ENCODE peak calls at places on chromosomes 12 and 14, in ten cellular contexts. S is activated CD4-positive, alpha-beta T cell treated with anti-CD3 and anti-CD28 coated beads, Interleukin-2, amount 10 ng/mL, durations not matched to agents 7 days and 5 days; L is Calu3; O is germinal center; X is kidney glomerular epithelial cell; A is aorta; C is iPS-NIHi11; W is caudate nucleus; K is neural progenitor cell; N is coronary artery. G is an unnamed sample.

GRCh38 chr14:102437997-102438922 is 71.3 kb downstream of the ANKRD9 start:
- DNase-seq in W (peak; percentile 88), C (peak; percentile 99), S (peak; percentile 63), A (peak; percentile 96), K (peak; percentile 96), N (peak; percentile 84), O (peak; percentile 90), X (peak; percentile 64), L (peak; percentile 89), G (peak; percentile 88)

GRCh38 chr12:98595152-98595988 is 1.9 kb downstream of the SLC25A3 start:
- DNase-seq in C (no peak), A (no peak), W (no peak), X (peak; percentile 65), L (no peak), N (no peak), S (peak; percentile 27), O (no peak), K (no peak), G (no peak)

GRCh38 chr14:105154476-105154871 is 14.1 kb downstream of the JAG2 start:
- DNase-seq in N (no peak), L (no peak), A (peak; percentile 62), O (no peak), W (no peak), K (no peak), S (no peak), C (no peak), X (no peak), G (no peak)

GRCh38 chr14:63650336-63650952 is 8.8 kb upstream of the WDR89 start:
- DNase-seq in S (peak; percentile 75), L (no peak), K (no peak), O (no peak), A (no peak), W (no peak), C (no peak), N (no peak), X (no peak), G (no peak)

GRCh38 chr12:123801573-123802178 is 39.6 kb downstream of the DNAH10 start:
- DNase-seq in A (no peak), K (no peak), C (no peak), X (no peak), N (no peak), O (peak; percentile 27), L (no peak), S (no peak), W (no peak), G (no peak)

GRCh38 chr12:76999157-76999556 is 66.2 kb downstream of the E2F7 start:
- DNase-seq in S (no peak), L (no peak), W (no peak), A (no peak), C (no peak), O (no peak), N (no peak), K (no peak), X (no peak), G (no peak)

GRCh38 chr14:75430526-75430925 is 2.7 kb downstream of the JDP2 start:
- DNase-seq in L (no peak), O (no peak), W (no peak), X (no peak), N (peak; percentile 72), C (no peak), K (no peak), S (no peak), A (no peak), G (no peak)

GRCh38 chr12:70032076-70032475 is 207.0 kb downstream of the MYRFL start:
- DNase-seq in C (no peak), W (no peak), N (no peak), O (no peak), K (no peak), S (no peak), L (no peak), X (no peak), A (no peak), G (no peak)

GRCh38 chr12:22333751-22334695 is 484 bp downstream of the ST8SIA1 start:
- DNase-seq in X (no peak), S (no peak), W (no peak), L (no peak), O (peak; percentile 17), C (peak; percentile 27), K (peak; percentile 41), N (no peak), A (peak; percentile 77), G (no peak)

GRCh38 chr14:49892301-49892635 is 614 bp upstream of the ARF6 start:
- DNase-seq in N (no peak), X (peak; percentile 71), O (peak; percentile 75), L (no peak), A (no peak), S (peak; percentile 73), C (peak; percentile 61), W (peak; percentile 86), K (no peak), G (peak; percentile 71)

GRCh38 chr12:6494351-6494743 is 445 bp downstream of the NCAPD2 start:
- DNase-seq in K (no peak), C (no peak), L (no peak), S (no peak), X (no peak), A (no peak), N (no peak), W (no peak), O (peak; percentile 23), G (no peak)

GRCh38 chr14:75578099-75578785 is at the start of gene FLVCR2:
- DNase-seq in S (peak; percentile 50), K (peak; percentile 84), A (peak; percentile 94), O (peak; percentile 74), W (peak; percentile 52), C (peak; percentile 92), L (peak; percentile 72), X (peak; percentile 47), N (peak; percentile 88), G (peak; percentile 40)

GRCh38 chr12:27193854-27194544 is 50.1 kb upstream of the STK38L start:
- DNase-seq in O (no peak), S (no peak), L (no peak), W (no peak), K (no peak), A (peak; percentile 85), N (peak; percentile 91), C (peak; percentile 43), X (peak; percentile 58), G (no peak)

GRCh38 chr12:69008510-69008909 is 75.5 kb upstream of the CPM start:
- DNase-seq in S (no peak), O (no peak), C (peak; percentile 40), W (no peak), K (no peak), L (peak; percentile 30), A (no peak), X (no peak), N (no peak), G (no peak)

GRCh38 chr12:67068773-67069450 is 200.2 kb upstream of the CAND1 start:
- DNase-seq in L (peak; percentile 85), X (peak; percentile 37), O (peak; percentile 9), K (peak; percentile 83), A (peak; percentile 76), C (peak; percentile 80), S (peak; percentile 41), W (peak; percentile 18), N (no peak), G (peak; percentile 8)

GRCh38 chr14:68401320-68401719 is 391.5 kb downstream of the ZFP36L1 start:
- DNase-seq in C (no peak), X (no peak), K (no peak), N (no peak), O (no peak), S (no peak), W (no peak), L (no peak), A (no peak), G (no peak)

GRCh38 chr12:68565391-68565903 is 45.3 kb upstream of the RAP1B start:
- DNase-seq in C (no peak), K (no peak), W (no peak), X (peak; percentile 69), S (no peak), L (peak; percentile 10), A (no peak), N (no peak), O (no peak), G (no peak)

GRCh38 chr12:110687770-110688169 is 1.1 kb downstream of the HVCN1 start:
- DNase-seq in S (no peak), C (no peak), K (no peak), X (no peak), L (no peak), N (no peak), O (no peak), A (no peak), W (no peak), G (no peak)

GRCh38 chr12:123131879-123132402 is 18.9 kb downstream of the PITPNM2 start:
- DNase-seq in A (no peak), S (peak; percentile 53), L (no peak), O (peak; percentile 51), N (no peak), C (no peak), W (no peak), X (no peak), K (no peak), G (no peak)

GRCh38 chr14:82999802-83000201 is 1466.1 kb upstream of the SEL1L start:
- DNase-seq in L (no peak), S (no peak), K (peak; percentile 54), X (peak; percentile 8), N (no peak), A (no peak), O (no peak), W (no peak), C (no peak), G (no peak)

GRCh38 chr14:100362311-100362927 is 39.3 kb downstream of the SLC25A47 start:
- DNase-seq in K (peak; percentile 70), L (no peak), S (no peak), W (no peak), C (no peak), N (no peak), X (no peak), A (no peak), O (no peak), G (no peak)

GRCh38 chr12:42504049-42504448 is 85.5 kb downstream of the PRICKLE1 start:
- DNase-seq in C (no peak), K (no peak), N (no peak), S (no peak), X (peak; percentile 18), W (no peak), L (peak; percentile 4), O (no peak), A (no peak), G (no peak)

GRCh38 chr12:78970041-78970440 is 105.5 kb downstream of the SYT1 start:
- DNase-seq in A (no peak), L (no peak), C (no peak), K (no peak), W (no peak), X (no peak), S (no peak), N (no peak), O (no peak), G (no peak)

GRCh38 chr14:101595887-101596721 is 34.8 kb downstream of the DIO3 start:
- DNase-seq in N (peak; percentile 50), S (peak; percentile 39), W (no peak), A (no peak), X (no peak), K (no peak), O (no peak), L (no peak), C (peak; percentile 5), G (no peak)

GRCh38 chr12:117047810-117048584 is 51.2 kb downstream of the TESC start:
- DNase-seq in W (no peak), O (no peak), N (no peak), X (peak; percentile 6), K (no peak), L (no peak), S (no peak), C (peak; percentile 35), A (no peak), G (no peak)

GRCh38 chr14:75645051-75645450 is 15.6 kb downstream of the ERG28 start:
- DNase-seq in O (no peak), L (no peak), W (no peak), S (no peak), N (no peak), K (no peak), A (no peak), C (no peak), X (no peak), G (no peak)

GRCh38 chr12:100651694-100652093 is 78.2 kb downstream of the GAS2L3 start:
- DNase-seq in C (peak; percentile 21), W (no peak), K (peak; percentile 28), X (no peak), L (no peak), S (no peak), O (no peak), A (no peak), N (no peak), G (no peak)

GRCh38 chr12:1117970-1118563 is 127.0 kb downstream of the ERC1 start:
- DNase-seq in O (peak; percentile 21), L (peak; percentile 67), S (peak; percentile 76), K (peak; percentile 76), W (peak; percentile 36), N (no peak), C (peak; percentile 55), A (peak; percentile 78), X (peak; percentile 66), G (peak; percentile 36)

G was measured in hippocampal formation.